ENCODE peak calls at places on chromosomes 12 and 14, in eight cellular contexts. Y, H, L, G, U, Q, Z and V are unnamed samples.

GRCh38 chr12:97148941-97149559 is 242.0 kb downstream of the NEDD1 start:
- DNase-seq in H (peak), L (peak), Q (peak), G (no peak), U (peak), Z (peak), Y (no peak), V (no peak)

GRCh38 chr12:83389237-83389996 is 702.7 kb downstream of the TMTC2 start:
- DNase-seq in G (no peak), Z (peak), H (no peak), L (peak), Y (no peak), Q (no peak), U (no peak), V (no peak)

GRCh38 chr12:124927325-124928094 is 13.1 kb upstream of the UBC start:
- DNase-seq in Z (peak), L (peak), G (peak), Q (peak), Y (no peak), H (peak), U (peak), V (no peak)

GRCh38 chr14:95482967-95483842 is 33.2 kb downstream of the SYNE3 start:
- DNase-seq in Y (peak), Z (peak), U (peak), H (no peak), G (peak), L (peak), Q (peak), V (no peak)

GRCh38 chr12:95396849-95397498 is 77.0 kb upstream of the METAP2 start:
- DNase-seq in H (no peak), U (peak), L (no peak), Q (no peak), G (no peak), Y (no peak), Z (peak), V (no peak)

GRCh38 chr12:46217686-46218508 is 50.9 kb downstream of the SLC38A1 start:
- DNase-seq in Z (no peak), Q (no peak), L (no peak), G (no peak), U (no peak), Y (no peak), H (peak), V (no peak)

GRCh38 chr12:2154050-2154449 is 101.3 kb downstream of the CACNA1C start:
- DNase-seq in Y (peak), Z (no peak), H (no peak), Q (no peak), U (peak), G (no peak), L (no peak), V (no peak)

GRCh38 chr14:64769096-64770020 is 65.1 kb downstream of the PLEKHG3 start:
- DNase-seq in Y (no peak), H (no peak), Z (no peak), L (no peak), Q (no peak), U (no peak), G (no peak), V (no peak)

GRCh38 chr12:132105467-132105866 is 38.7 kb downstream of the DDX51 start:
- DNase-seq in U (no peak), H (no peak), Q (no peak), Z (no peak), Y (no peak), L (no peak), G (no peak), V (no peak)

GRCh38 chr14:69335421-69335820 is 62.7 kb downstream of the ERH start:
- DNase-seq in U (no peak), H (no peak), Z (no peak), G (no peak), Y (no peak), L (no peak), Q (no peak), V (no peak)

GRCh38 chr14:90088160-90088559 is 26.4 kb downstream of the KCNK13 start:
- DNase-seq in Z (no peak), L (no peak), H (no peak), G (no peak), U (peak), Y (no peak), Q (no peak), V (no peak)

GRCh38 chr12:78088391-78088832 is 257.7 kb downstream of the NAV3 start:
- DNase-seq in Z (peak), Y (no peak), G (no peak), H (peak), L (no peak), Q (peak), U (peak), V (no peak)

GRCh38 chr12:67320614-67321305 is 51.6 kb downstream of the CAND1 start:
- DNase-seq in Z (no peak), G (no peak), L (no peak), H (no peak), U (no peak), Y (no peak), Q (no peak), V (no peak)

GRCh38 chr14:65318636-65319506 is 93.7 kb upstream of the FUT8 start:
- DNase-seq in L (no peak), H (peak), G (no peak), Y (no peak), Z (no peak), Q (no peak), U (no peak), V (no peak)

GRCh38 chr14:78170203-78170602 is at the start of gene NRXN3:
- DNase-seq in H (no peak), L (no peak), U (no peak), Y (no peak), G (no peak), Z (peak), Q (no peak), V (no peak)

GRCh38 chr12:96635844-96636243 is 146.5 kb downstream of the CFAP54 start:
- DNase-seq in H (no peak), U (no peak), G (no peak), L (no peak), Q (no peak), Z (no peak), Y (no peak), V (no peak)

GRCh38 chr12:78407722-78408121 is 456.9 kb upstream of the SYT1 start:
- DNase-seq in Z (no peak), H (no peak), L (no peak), Q (no peak), Y (no peak), G (no peak), U (peak), V (no peak)

GRCh38 chr12:103969391-103969790 is 3.7 kb downstream of the TDG start:
- DNase-seq in U (no peak), G (no peak), Y (no peak), Z (no peak), L (no peak), Q (no peak), H (no peak), V (no peak)

GRCh38 chr12:106417926-106418910 is 60.7 kb downstream of the POLR3B start:
- DNase-seq in Q (no peak), Y (no peak), Z (no peak), G (no peak), U (peak), L (no peak), H (no peak), V (no peak)

GRCh38 chr12:84484796-84485195 is 427.8 kb downstream of the SLC6A15 start:
- DNase-seq in Q (no peak), H (no peak), L (no peak), Y (no peak), G (no peak), U (no peak), Z (no peak), V (no peak)

GRCh38 chr12:97936165-97936564 is 473.6 kb downstream of the RMST start:
- DNase-seq in H (no peak), U (no peak), Z (no peak), G (no peak), Y (no peak), Q (no peak), L (no peak), V (no peak)

GRCh38 chr14:70796551-70796950 is 12.8 kb downstream of the MAP3K9 start:
- DNase-seq in G (no peak), Q (no peak), L (no peak), U (no peak), Z (no peak), Y (no peak), H (no peak), V (no peak)

GRCh38 chr12:53217049-53217929 is 10.2 kb upstream of the ITGB7 start:
- DNase-seq in G (peak), Z (peak), H (no peak), L (peak), Q (no peak), U (peak), Y (no peak), V (no peak)

GRCh38 chr12:57111046-57111698 is at the start of gene STAT6:
- DNase-seq in L (peak), H (peak), G (peak), Z (peak), Y (no peak), U (peak), Q (peak), V (no peak)

GRCh38 chr12:105433804-105434203 is 103.3 kb downstream of the C12orf75 start:
- DNase-seq in H (no peak), Z (no peak), G (no peak), L (no peak), Q (peak), Y (no peak), U (peak), V (no peak)

GRCh38 chr14:81222694-81223093 is 1.9 kb upstream of the GTF2A1 start:
- DNase-seq in Z (no peak), H (no peak), U (no peak), Q (no peak), G (no peak), Y (no peak), L (no peak), V (no peak)

GRCh38 chr14:54681819-54682261 is 114.9 kb downstream of the SAMD4A start:
- DNase-seq in Q (peak), U (peak), G (no peak), H (no peak), Z (no peak), L (no peak), Y (peak), V (no peak)

GRCh38 chr12:6355491-6356373 is 13.9 kb upstream of the TNFRSF1A start:
- DNase-seq in L (no peak), Q (no peak), U (no peak), Z (no peak), G (no peak), H (no peak), Y (no peak), V (peak)

GRCh38 chr14:67186789-67187188 is 2.5 kb upstream of the GARIN2 start:
- DNase-seq in U (peak), Z (no peak), L (no peak), Q (no peak), H (no peak), G (no peak), Y (no peak), V (no peak)

GRCh38 chr12:19573866-19574265 is 134.6 kb downstream of the AEBP2 start:
- DNase-seq in L (no peak), H (no peak), Y (no peak), Z (no peak), U (no peak), Q (no peak), G (no peak), V (no peak)

GRCh38 chr14:24943024-24943423 is 106.9 kb downstream of the STXBP6 start:
- DNase-seq in G (no peak), U (peak), Q (no peak), L (no peak), Y (no peak), Z (no peak), H (no peak), V (no peak)

GRCh38 chr14:96627386-96627785 is 125.2 kb downstream of the PAPOLA start:
- DNase-seq in H (no peak), U (no peak), Z (no peak), G (no peak), L (no peak), Y (no peak), Q (no peak), V (no peak)

GRCh38 chr14:22478670-22479069 is 110.4 kb downstream of the DAD1 start:
- DNase-seq in U (peak), L (no peak), G (no peak), Z (no peak), Y (no peak), H (no peak), Q (no peak), V (no peak)

GRCh38 chr12:27969011-27969900 is 3.3 kb downstream of the PTHLH start:
- DNase-seq in L (no peak), G (no peak), Q (peak), Z (peak), Y (no peak), H (no peak), U (peak), V (no peak)
- TF ChIP-seq CTCF in L (no peak), G (no peak), Q (peak), Z (no peak), Y (peak), H (no peak), U (peak), V (no peak)

GRCh38 chr12:49902399-49903350 is 1.0 kb downstream of the FAIM2 start:
- DNase-seq in H (no peak), G (no peak), Z (no peak), U (no peak), Q (no peak), L (no peak), Y (no peak), V (no peak)
- TF ChIP-seq CTCF in H (no peak), G (no peak), Z (no peak), U (no peak), Q (no peak), L (no peak), Y (no peak), V (no peak)

DNA sequence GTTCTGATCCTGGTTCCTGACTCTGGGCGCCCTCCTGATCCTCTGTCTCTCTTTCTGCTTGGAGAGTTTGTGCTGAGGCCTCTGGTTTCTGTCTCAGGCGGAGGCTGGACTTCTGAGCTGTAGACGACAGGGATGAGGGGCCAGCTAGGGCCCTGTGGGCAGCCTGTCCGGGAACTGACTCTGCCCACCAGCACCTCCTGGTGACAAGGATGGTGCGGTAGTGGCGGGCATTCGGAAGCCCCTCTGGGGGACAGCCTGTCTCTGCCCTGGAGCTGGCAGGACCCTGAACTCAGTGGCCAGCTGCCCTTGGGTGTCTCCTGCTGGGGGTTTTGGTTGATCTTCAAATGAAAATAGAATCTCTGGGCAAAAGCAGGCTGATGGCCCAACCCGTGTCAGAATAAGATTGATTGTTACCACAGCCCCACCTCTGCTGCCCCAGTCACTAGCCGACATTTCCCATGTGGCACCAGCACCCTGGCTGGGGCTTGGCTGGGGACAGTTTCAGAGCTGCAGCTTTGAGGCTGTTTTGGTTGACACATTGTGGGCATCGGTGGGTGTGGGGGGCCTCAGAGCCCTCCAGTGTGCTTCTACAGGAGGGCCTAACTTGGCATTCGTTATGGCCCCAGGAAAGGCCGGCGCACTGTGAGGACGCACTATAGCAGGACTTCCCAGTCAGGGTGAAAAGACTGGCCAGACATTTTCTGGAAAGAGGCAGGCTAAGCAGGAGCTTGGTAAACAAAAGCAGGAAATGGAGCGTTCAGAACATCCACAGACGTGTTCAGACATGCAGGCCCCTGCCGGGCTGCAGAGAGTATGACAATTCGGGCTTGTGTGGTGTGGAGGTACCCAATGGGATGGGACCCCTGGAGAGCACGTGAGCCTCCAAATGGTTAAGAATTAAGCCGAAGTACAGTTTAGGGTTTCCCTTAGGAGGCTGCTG is 16.1 kb downstream of the KRT80 start:
- DNase-seq in H (no peak), Q (peak), Y (no peak), U (no peak), L (no peak), G (no peak), Z (no peak), V (no peak)
- TF ChIP-seq CTCF in H (no peak), Q (peak), Y (peak), U (no peak), L (no peak), G (no peak), Z (no peak), V (no peak)

GRCh38 chr12:110047297-110047940 is 903 bp downstream of the C12orf76 start:
- DNase-seq in Q (no peak), Y (no peak), G (no peak), L (no peak), Z (no peak), U (no peak), H (no peak), V (no peak)

GRCh38 chr12:110048242-110049027 is at the start of gene C12orf76:
- DNase-seq in Z (peak), G (peak), Q (peak), Y (peak), U (peak), L (peak), H (peak), V (peak)

GRCh38 chr12:110046451-110047187 is 1.7 kb downstream of the C12orf76 start:
- DNase-seq in G (no peak), U (peak), L (no peak), Q (no peak), Z (no peak), H (no peak), Y (no peak), V (no peak)

GRCh38 chr12:110050927-110051326 is 2.6 kb upstream of the C12orf76 start:
- DNase-seq in Z (no peak), G (no peak), H (no peak), Y (no peak), L (no peak), Q (no peak), U (no peak), V (no peak)
- TF ChIP-seq CTCF in Z (no peak), G (no peak), H (no peak), Y (no peak), L (no peak), Q (no peak), U (no peak), V (no peak)

GRCh38 chr12:16833376-16833775 is 227.4 kb upstream of the LMO3 start:
- DNase-seq in U (no peak), Q (no peak), Y (no peak), G (no peak), L (no peak), H (peak), Z (no peak), V (no peak)
- TF ChIP-seq CTCF in U (no peak), Q (no peak), Y (no peak), G (no peak), L (no peak), H (no peak), Z (no peak), V (no peak)

GRCh38 chr12:55820679-55821078 is 2.8 kb downstream of the ORMDL2 start:
- DNase-seq in H (no peak), G (peak), Q (no peak), L (no peak), U (peak), Z (peak), Y (no peak), V (no peak)
- TF ChIP-seq CTCF in H (peak), G (no peak), Q (peak), L (no peak), U (peak), Z (peak), Y (peak), V (no peak)